ENCODE peak calls at places on chromosomes 11 and 22, in seven cellular contexts. Z is neural progenitor cell; U is esophagus squamous epithelium; C is ovary; P is thyroid gland; I is CD8-positive, alpha-beta T cell; B is tibial artery. G is an unnamed sample.

GRCh38 chr11:34105957-34106504 is 602 bp downstream of the NAT10 start:
- DNase-seq in P (no peak), C (no peak), B (no peak), I (no peak), U (no peak), Z (no peak), G (no peak)

GRCh38 chr11:12508151-12508740 is 130.9 kb downstream of the PARVA start:
- DNase-seq in P (no peak), B (no peak), U (no peak), Z (no peak), I (no peak), C (peak; percentile 54), G (no peak)

GRCh38 chr22:24420072-24420976 is 7.1 kb upstream of the ADORA2A start:
- DNase-seq in Z (peak; percentile 87), U (no peak), I (no peak), B (no peak), C (peak; percentile 30), P (peak; percentile 31), G (no peak)

GRCh38 chr22:44272330-44272729 is 40.4 kb downstream of the SHISAL1 start:
- DNase-seq in I (no peak), P (no peak), C (no peak), B (no peak), Z (no peak), U (no peak), G (no peak)

GRCh38 chr11:86172894-86173293 is 71.7 kb upstream of the EED start:
- DNase-seq in Z (peak; percentile 18), C (no peak), P (no peak), B (no peak), I (no peak), U (no peak), G (no peak)

GRCh38 chr22:28332410-28332809 is 347.2 kb downstream of the TTC28 start:
- DNase-seq in U (no peak), I (no peak), C (no peak), B (no peak), Z (no peak), P (no peak), G (no peak)

GRCh38 chr11:69560141-69560790 is 78.8 kb downstream of the LINC01488 start:
- DNase-seq in B (no peak), I (no peak), C (no peak), P (no peak), U (no peak), Z (no peak), G (no peak)

GRCh38 chr11:96235725-96236124 is 107.3 kb downstream of the MAML2 start:
- DNase-seq in C (no peak), Z (no peak), U (no peak), B (no peak), P (no peak), I (no peak), G (no peak)

GRCh38 chr11:10742460-10743208 is 8.4 kb upstream of the CTR9 start:
- DNase-seq in Z (no peak), B (no peak), I (peak; percentile 38), P (no peak), C (no peak), U (no peak), G (no peak)

GRCh38 chr22:44723801-44724200 is 21.8 kb downstream of the PRR5 start:
- DNase-seq in B (no peak), P (no peak), U (no peak), I (no peak), C (no peak), Z (no peak), G (no peak)

GRCh38 chr22:44537016-44537936 is 39.2 kb upstream of the RTL6 start:
- DNase-seq in Z (no peak), U (no peak), C (no peak), B (no peak), I (no peak), P (no peak), G (no peak)

GRCh38 chr22:19218541-19219233 is 40.2 kb upstream of the SLC25A1 start:
- DNase-seq in I (no peak), B (no peak), P (no peak), U (no peak), C (peak; percentile 5), Z (no peak), G (no peak)

GRCh38 chr22:23233746-23234408 is 53.6 kb downstream of the BCR start:
- DNase-seq in C (no peak), I (no peak), P (peak; percentile 73), B (no peak), Z (no peak), U (no peak), G (peak; percentile 87)

GRCh38 chr11:83051760-83052671 is 19.7 kb downstream of the RAB30 start:
- DNase-seq in I (no peak), B (peak; percentile 45), P (peak; percentile 45), Z (no peak), U (no peak), C (peak; percentile 41), G (no peak)

GRCh38 chr11:72741849-72742521 is 10.2 kb downstream of the ARAP1 start:
- DNase-seq in I (no peak), B (no peak), Z (no peak), U (no peak), P (no peak), C (no peak), G (no peak)

GRCh38 chr11:72493426-72494108 is 59.2 kb upstream of the CLPB start:
- DNase-seq in C (no peak), I (no peak), P (no peak), Z (peak; percentile 33), B (no peak), U (no peak), G (no peak)

GRCh38 chr11:11979487-11980117 is 28.8 kb downstream of the DKK3 start:
- DNase-seq in I (no peak), P (no peak), Z (no peak), U (no peak), C (no peak), B (no peak), G (no peak)

GRCh38 chr11:3996651-3997050 is 97.9 kb upstream of the RRM1 start:
- DNase-seq in B (no peak), I (no peak), C (no peak), P (no peak), U (no peak), Z (no peak), G (no peak)

GRCh38 chr11:66280428-66280827 is 2.5 kb downstream of the CNIH2 start:
- DNase-seq in I (no peak), U (no peak), P (no peak), Z (peak; percentile 35), C (peak; percentile 28), B (no peak), G (no peak)

GRCh38 chr11:66281001-66281400 is 3.0 kb downstream of the CNIH2 start:
- DNase-seq in I (no peak), Z (no peak), B (no peak), C (no peak), U (no peak), P (no peak), G (no peak)

GRCh38 chr11:66277475-66278391 is at the start of gene CNIH2:
- DNase-seq in P (peak; percentile 51), U (no peak), C (no peak), I (peak; percentile 42), B (no peak), Z (peak; percentile 82), G (no peak)

GRCh38 chr11:66278396-66279091 is 569 bp downstream of the CNIH2 start:
- DNase-seq in B (no peak), I (no peak), C (no peak), U (no peak), Z (peak; percentile 69), P (no peak), G (no peak)

GRCh38 chr11:66279092-66279797 is 1.3 kb downstream of the CNIH2 start:
- DNase-seq in B (no peak), I (no peak), U (no peak), Z (no peak), C (no peak), P (no peak), G (no peak)
- H3K36me3 ChIP-seq in B (peaks cover 27% of the 10 kb centered on the region), I (peaks cover 7% of the 10 kb centered on the region), U (peaks cover 41% of the 10 kb centered on the region), Z (no peaks in the 10 kb centered on the region), C (no peaks in the 10 kb centered on the region), P (peaks cover 17% of the 10 kb centered on the region), G (peaks cover 3% of the 10 kb centered on the region)

DNA sequence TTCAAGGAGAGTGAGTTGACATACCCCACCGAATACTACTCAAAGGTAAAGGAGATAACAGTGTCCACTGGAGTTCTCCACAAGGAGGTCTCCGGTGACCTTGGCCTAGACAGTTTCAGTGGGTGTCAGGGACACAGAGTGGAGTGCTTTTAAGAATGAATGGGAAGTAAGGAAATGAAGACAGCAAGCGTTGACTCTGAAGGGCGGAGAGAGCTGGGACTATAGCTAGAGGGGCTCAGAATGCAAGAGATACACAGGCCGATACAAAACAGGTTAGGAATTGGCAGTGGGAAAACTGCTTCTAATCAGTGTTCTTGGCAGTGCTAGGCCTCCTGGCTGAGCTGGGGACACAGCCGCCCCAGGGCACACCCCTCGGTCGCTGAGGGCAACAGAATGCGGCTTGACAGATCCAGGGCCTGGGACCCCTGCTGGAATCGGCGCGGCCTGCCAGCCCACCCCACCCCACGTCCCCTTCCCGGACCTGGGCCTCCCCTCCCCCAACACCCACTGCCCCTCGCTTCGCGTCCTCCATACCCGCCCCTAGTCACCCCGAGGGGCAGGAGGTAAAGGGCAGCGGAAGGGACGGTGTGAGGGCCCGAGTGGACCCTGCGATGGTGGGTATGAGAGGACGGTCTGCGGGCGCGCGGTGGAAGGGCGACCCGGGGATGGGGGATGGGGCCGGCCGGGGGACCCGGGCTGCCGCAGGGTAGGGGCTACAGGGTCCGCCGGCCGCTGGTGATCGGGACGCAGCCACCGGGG is 516 bp downstream of the APBB1 start:
- DNase-seq in I (no peak), Z (peak; percentile 76), P (peak; percentile 45), C (no peak), B (no peak), U (no peak), G (no peak)
- H3K27ac ChIP-seq in I (peak overlapping the region; percentile 82), Z (no peak overlapping the region), P (peak overlapping the region; percentile 69), C (peak overlapping the region; percentile 95), B (peak overlapping the region; percentile 92), U (peak overlapping the region; percentile 74), G (no peak overlapping the region)

DNA sequence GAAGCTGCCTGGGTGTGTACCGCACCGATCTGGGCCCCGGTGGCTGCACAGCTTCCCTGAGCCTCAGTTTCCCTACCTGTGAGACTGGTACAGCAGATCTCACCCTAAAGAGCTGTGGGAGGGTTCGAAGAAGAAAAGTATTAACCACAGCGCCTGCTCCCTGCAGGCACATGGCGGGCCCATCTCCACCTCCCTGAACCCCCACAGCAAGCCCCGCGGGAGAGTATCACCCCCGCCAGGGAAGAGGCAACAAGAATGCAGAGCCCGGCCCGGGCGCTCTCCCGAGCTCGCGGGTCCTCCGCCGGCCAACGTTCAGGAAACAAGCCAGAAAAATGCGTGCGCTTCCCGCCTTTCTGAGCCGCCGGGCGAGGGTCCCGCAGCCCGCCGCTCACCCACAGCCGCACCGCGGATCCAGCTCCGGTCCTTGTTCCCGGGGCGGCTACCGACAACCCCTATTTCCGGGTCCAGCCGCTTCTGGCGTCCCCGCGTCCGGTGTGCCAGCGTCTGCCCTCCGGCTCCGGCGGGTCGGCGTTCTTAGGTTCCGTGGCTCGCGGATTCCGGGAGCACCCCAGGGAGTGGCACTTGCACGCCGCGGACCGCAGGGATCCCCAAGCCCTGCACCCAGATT is at the start of gene TOP3B:
- DNase-seq in C (peak; percentile 73), I (peak; percentile 82), Z (peak; percentile 90), P (peak; percentile 72), U (peak; percentile 16), B (peak; percentile 75), G (peak; percentile 86)
- H3K36me3 ChIP-seq in C (no peaks in the 10 kb centered on the region), I (no peaks in the 10 kb centered on the region), Z (no peaks in the 10 kb centered on the region), P (no peaks in the 10 kb centered on the region), U (peaks cover 12% of the 10 kb centered on the region), B (no peaks in the 10 kb centered on the region), G (no peaks in the 10 kb centered on the region)

DNA sequence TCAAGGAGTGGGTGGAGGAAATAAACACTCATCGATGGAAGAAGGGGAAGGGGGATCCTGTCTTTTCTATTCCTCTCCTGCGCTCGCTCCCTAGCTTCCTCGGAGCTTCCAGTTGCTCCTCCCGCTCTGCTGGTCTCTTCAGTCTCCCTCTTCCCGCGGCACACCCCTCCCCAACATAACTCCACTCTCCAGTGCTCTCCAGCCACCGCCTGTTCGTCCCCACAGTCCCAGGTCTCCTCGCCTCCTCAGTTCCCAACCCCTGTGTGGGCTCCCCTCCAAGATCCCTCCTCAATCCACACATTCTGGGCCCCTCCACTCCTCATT is 438 bp downstream of the ZW10 start:
- DNase-seq in I (peak; percentile 11), C (no peak), P (no peak), B (peak; percentile 36), U (no peak), Z (peak; percentile 44), G (peak; percentile 57)
- H3K27ac ChIP-seq in I (peak overlapping the region; percentile 59), C (peak overlapping the region; percentile 62), P (peak overlapping the region; percentile 63), B (peak overlapping the region; percentile 70), U (peak overlapping the region; percentile 92), Z (no peak overlapping the region), G (peak overlapping the region; percentile 20)

G was measured in aorta.